ENCODE peak calls at places on chromosomes 12 and 14, in four cellular contexts. One of them, this sample, is unnamed.

GRCh38 chr12:90987520-90987919 is 17.3 kb downstream of the EPYC start:
- DNase-seq in fibroblast of the aortic adventitia: no peak
- DNase-seq in HFF-Myc: no peak
- DNase-seq in esophagus muscularis mucosa: no peak
- DNase-seq in this sample: no peak

GRCh38 chr14:73027546-73027945 is 640 bp upstream of the ZFYVE1 start:
- DNase-seq in fibroblast of the aortic adventitia: no peak
- DNase-seq in HFF-Myc: no peak
- DNase-seq in esophagus muscularis mucosa: no peak
- DNase-seq in this sample: no peak

GRCh38 chr14:32896979-32897723 is 41.5 kb upstream of the NPAS3 start:
- DNase-seq in fibroblast of the aortic adventitia: peak
- DNase-seq in HFF-Myc: no peak
- DNase-seq in esophagus muscularis mucosa: no peak
- DNase-seq in this sample: no peak

GRCh38 chr14:101731187-101732080 is 30.1 kb upstream of the PPP2R5C start:
- DNase-seq in fibroblast of the aortic adventitia: peak
- DNase-seq in HFF-Myc: peak
- DNase-seq in esophagus muscularis mucosa: peak
- DNase-seq in this sample: peak

GRCh38 chr12:95605087-95605486 is 53.8 kb upstream of the USP44 start:
- DNase-seq in fibroblast of the aortic adventitia: peak
- DNase-seq in HFF-Myc: no peak
- DNase-seq in esophagus muscularis mucosa: peak
- DNase-seq in this sample: no peak

GRCh38 chr14:92500491-92500941 is 13.1 kb upstream of the RIN3 start:
- DNase-seq in fibroblast of the aortic adventitia: no peak
- DNase-seq in HFF-Myc: no peak
- DNase-seq in esophagus muscularis mucosa: no peak
- DNase-seq in this sample: peak

GRCh38 chr12:124379938-124380754 is 85.3 kb downstream of the RFLNA start:
- DNase-seq in fibroblast of the aortic adventitia: peak
- DNase-seq in HFF-Myc: no peak
- DNase-seq in esophagus muscularis mucosa: no peak
- DNase-seq in this sample: no peak

GRCh38 chr14:25658988-25659387 is 609.0 kb upstream of the STXBP6 start:
- DNase-seq in fibroblast of the aortic adventitia: no peak
- DNase-seq in HFF-Myc: no peak
- DNase-seq in esophagus muscularis mucosa: no peak
- DNase-seq in this sample: no peak

GRCh38 chr12:93742086-93742934 is 65.1 kb downstream of the CRADD start:
- DNase-seq in fibroblast of the aortic adventitia: peak
- DNase-seq in HFF-Myc: peak
- DNase-seq in esophagus muscularis mucosa: no peak
- DNase-seq in this sample: peak

GRCh38 chr14:105294142-105294597 is 6.6 kb downstream of the BRF1 start:
- DNase-seq in fibroblast of the aortic adventitia: peak
- DNase-seq in HFF-Myc: no peak
- DNase-seq in esophagus muscularis mucosa: no peak
- DNase-seq in this sample: no peak

GRCh38 chr12:42985506-42985905 is 396.0 kb upstream of the PRICKLE1 start:
- DNase-seq in fibroblast of the aortic adventitia: no peak
- DNase-seq in HFF-Myc: no peak
- DNase-seq in esophagus muscularis mucosa: no peak
- DNase-seq in this sample: no peak

GRCh38 chr12:64103821-64104220 is 118.3 kb downstream of the KICS2 start:
- DNase-seq in fibroblast of the aortic adventitia: peak
- DNase-seq in HFF-Myc: no peak
- DNase-seq in esophagus muscularis mucosa: no peak
- DNase-seq in this sample: no peak

GRCh38 chr14:24366664-24367505 is 1.1 kb upstream of the NFATC4 start:
- DNase-seq in fibroblast of the aortic adventitia: peak
- DNase-seq in HFF-Myc: peak
- DNase-seq in esophagus muscularis mucosa: peak
- DNase-seq in this sample: peak

GRCh38 chr12:57611810-57612710 is 825 bp downstream of the ARHGEF25 start:
- DNase-seq in fibroblast of the aortic adventitia: no peak
- DNase-seq in HFF-Myc: no peak
- DNase-seq in esophagus muscularis mucosa: no peak
- DNase-seq in this sample: no peak

GRCh38 chr12:56488041-56488955 is at the start of gene GLS2:
- DNase-seq in fibroblast of the aortic adventitia: peak
- DNase-seq in HFF-Myc: peak
- DNase-seq in esophagus muscularis mucosa: peak
- DNase-seq in this sample: peak

GRCh38 chr14:51750542-51750941 is 98.8 kb downstream of the FRMD6 start:
- DNase-seq in fibroblast of the aortic adventitia: no peak
- DNase-seq in HFF-Myc: no peak
- DNase-seq in esophagus muscularis mucosa: no peak
- DNase-seq in this sample: no peak

GRCh38 chr12:12064596-12064995 is 6.1 kb upstream of the BCL2L14 start:
- DNase-seq in fibroblast of the aortic adventitia: no peak
- DNase-seq in HFF-Myc: no peak
- DNase-seq in esophagus muscularis mucosa: no peak
- DNase-seq in this sample: no peak

GRCh38 chr12:94427520-94428381 is 31.9 kb downstream of the CEP83 start:
- DNase-seq in fibroblast of the aortic adventitia: peak
- DNase-seq in HFF-Myc: peak
- DNase-seq in esophagus muscularis mucosa: no peak
- DNase-seq in this sample: no peak

GRCh38 chr12:124496584-124496983 is 70.8 kb downstream of the NCOR2 start:
- DNase-seq in fibroblast of the aortic adventitia: no peak
- DNase-seq in HFF-Myc: no peak
- DNase-seq in esophagus muscularis mucosa: no peak
- DNase-seq in this sample: no peak

GRCh38 chr12:95487024-95487423 is 13.1 kb downstream of the METAP2 start:
- DNase-seq in fibroblast of the aortic adventitia: no peak
- DNase-seq in HFF-Myc: no peak
- DNase-seq in esophagus muscularis mucosa: no peak
- DNase-seq in this sample: no peak

GRCh38 chr12:55847033-55847432 is 4.3 kb upstream of the MMP19 start:
- DNase-seq in fibroblast of the aortic adventitia: peak
- DNase-seq in HFF-Myc: peak
- DNase-seq in esophagus muscularis mucosa: no peak
- DNase-seq in this sample: peak

GRCh38 chr12:47032644-47033043 is 46.8 kb upstream of the PCED1B start:
- DNase-seq in fibroblast of the aortic adventitia: peak
- DNase-seq in HFF-Myc: no peak
- DNase-seq in esophagus muscularis mucosa: no peak
- DNase-seq in this sample: no peak

GRCh38 chr12:9588749-9589148 is 19.0 kb downstream of the KLRB1 start:
- DNase-seq in fibroblast of the aortic adventitia: no peak
- DNase-seq in HFF-Myc: peak
- DNase-seq in esophagus muscularis mucosa: no peak
- DNase-seq in this sample: no peak

GRCh38 chr12:20415641-20416040 is 47.3 kb downstream of the PDE3A start:
- DNase-seq in fibroblast of the aortic adventitia: peak
- DNase-seq in HFF-Myc: no peak
- DNase-seq in esophagus muscularis mucosa: no peak
- DNase-seq in this sample: no peak

GRCh38 chr14:104687601-104688504 is 1.6 kb upstream of the INF2 start:
- DNase-seq in fibroblast of the aortic adventitia: peak
- DNase-seq in HFF-Myc: no peak
- DNase-seq in esophagus muscularis mucosa: no peak
- DNase-seq in this sample: no peak

GRCh38 chr12:3000548-3001275 is 41.5 kb downstream of the TEAD4 start:
- DNase-seq in fibroblast of the aortic adventitia: no peak
- DNase-seq in HFF-Myc: no peak
- DNase-seq in esophagus muscularis mucosa: no peak
- DNase-seq in this sample: no peak

GRCh38 chr14:95875831-95876768 is 532 bp upstream of the TUNAR start:
- DNase-seq in fibroblast of the aortic adventitia: no peak
- DNase-seq in HFF-Myc: no peak
- DNase-seq in esophagus muscularis mucosa: no peak
- DNase-seq in this sample: no peak

GRCh38 chr12:57764662-57765002 is 2.2 kb downstream of the CYP27B1 start:
- DNase-seq in fibroblast of the aortic adventitia: no peak
- DNase-seq in HFF-Myc: no peak
- DNase-seq in esophagus muscularis mucosa: no peak
- DNase-seq in this sample: no peak

DNA sequence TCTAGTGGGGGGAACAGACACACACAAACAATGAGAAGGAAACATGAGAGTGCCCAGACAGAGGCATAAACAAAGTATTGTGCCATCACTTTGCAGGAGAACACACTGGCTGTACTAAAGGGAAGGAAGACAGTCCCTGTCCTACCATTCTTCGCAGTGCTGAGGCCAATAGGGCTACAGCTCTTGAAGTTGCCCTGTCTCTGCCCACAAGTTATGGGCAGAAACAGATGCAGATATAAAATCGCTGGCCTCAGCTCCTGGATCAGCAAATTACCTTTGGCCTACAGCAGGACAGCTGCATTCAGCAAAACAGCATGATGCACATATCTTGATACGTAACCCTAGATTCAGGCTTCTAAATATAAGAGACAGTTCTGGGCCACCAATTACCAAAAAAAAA is 23.0 kb upstream of the PRKAB1 start:
- DNase-seq in fibroblast of the aortic adventitia: no peak
- DNase-seq in HFF-Myc: no peak
- DNase-seq in esophagus muscularis mucosa: no peak
- DNase-seq in this sample: no peak
- TF ChIP-seq CTCF in fibroblast of the aortic adventitia: no peak
- TF ChIP-seq CTCF in HFF-Myc: no peak
- TF ChIP-seq CTCF in esophagus muscularis mucosa: no peak
- TF ChIP-seq CTCF in this sample: no peak

DNA sequence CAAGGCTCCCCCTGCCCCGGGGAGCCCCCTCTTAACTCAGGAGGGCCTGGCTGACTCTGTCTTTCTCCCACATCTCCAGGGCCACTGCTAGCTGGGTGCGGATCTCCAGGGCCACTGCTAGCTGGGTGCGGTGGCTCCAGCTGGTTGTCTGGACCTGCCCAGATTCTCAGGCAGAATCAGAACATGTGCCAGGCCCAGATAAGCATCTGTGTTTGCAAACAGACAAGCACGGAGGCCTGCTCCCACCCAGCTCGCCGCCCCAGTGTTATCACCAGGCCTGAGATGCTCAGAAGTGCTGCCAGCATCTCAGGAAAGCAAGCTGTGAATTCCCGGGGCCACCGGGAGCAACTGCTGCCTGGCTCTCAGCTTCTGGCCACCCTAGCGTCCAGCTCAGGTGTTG is 98.4 kb upstream of the FZD10 start:
- DNase-seq in fibroblast of the aortic adventitia: no peak
- DNase-seq in HFF-Myc: no peak
- DNase-seq in esophagus muscularis mucosa: no peak
- DNase-seq in this sample: no peak
- TF ChIP-seq CTCF in fibroblast of the aortic adventitia: no peak
- TF ChIP-seq CTCF in HFF-Myc: no peak
- TF ChIP-seq CTCF in esophagus muscularis mucosa: no peak
- TF ChIP-seq CTCF in this sample: no peak

GRCh38 chr12:92324849-92325500 is 179.3 kb upstream of the BTG1 start:
- DNase-seq in fibroblast of the aortic adventitia: no peak
- DNase-seq in HFF-Myc: no peak
- DNase-seq in esophagus muscularis mucosa: no peak
- DNase-seq in this sample: no peak
- TF ChIP-seq CTCF in fibroblast of the aortic adventitia: no peak
- TF ChIP-seq CTCF in HFF-Myc: no peak
- TF ChIP-seq CTCF in esophagus muscularis mucosa: no peak
- TF ChIP-seq CTCF in this sample: no peak

GRCh38 chr12:117660896-117661295 is 299.5 kb upstream of the NOS1 start:
- DNase-seq in fibroblast of the aortic adventitia: no peak
- DNase-seq in HFF-Myc: no peak
- DNase-seq in esophagus muscularis mucosa: no peak
- DNase-seq in this sample: no peak
- TF ChIP-seq CTCF in fibroblast of the aortic adventitia: no peak
- TF ChIP-seq CTCF in HFF-Myc: no peak
- TF ChIP-seq CTCF in esophagus muscularis mucosa: no peak
- TF ChIP-seq CTCF in this sample: no peak

DNA sequence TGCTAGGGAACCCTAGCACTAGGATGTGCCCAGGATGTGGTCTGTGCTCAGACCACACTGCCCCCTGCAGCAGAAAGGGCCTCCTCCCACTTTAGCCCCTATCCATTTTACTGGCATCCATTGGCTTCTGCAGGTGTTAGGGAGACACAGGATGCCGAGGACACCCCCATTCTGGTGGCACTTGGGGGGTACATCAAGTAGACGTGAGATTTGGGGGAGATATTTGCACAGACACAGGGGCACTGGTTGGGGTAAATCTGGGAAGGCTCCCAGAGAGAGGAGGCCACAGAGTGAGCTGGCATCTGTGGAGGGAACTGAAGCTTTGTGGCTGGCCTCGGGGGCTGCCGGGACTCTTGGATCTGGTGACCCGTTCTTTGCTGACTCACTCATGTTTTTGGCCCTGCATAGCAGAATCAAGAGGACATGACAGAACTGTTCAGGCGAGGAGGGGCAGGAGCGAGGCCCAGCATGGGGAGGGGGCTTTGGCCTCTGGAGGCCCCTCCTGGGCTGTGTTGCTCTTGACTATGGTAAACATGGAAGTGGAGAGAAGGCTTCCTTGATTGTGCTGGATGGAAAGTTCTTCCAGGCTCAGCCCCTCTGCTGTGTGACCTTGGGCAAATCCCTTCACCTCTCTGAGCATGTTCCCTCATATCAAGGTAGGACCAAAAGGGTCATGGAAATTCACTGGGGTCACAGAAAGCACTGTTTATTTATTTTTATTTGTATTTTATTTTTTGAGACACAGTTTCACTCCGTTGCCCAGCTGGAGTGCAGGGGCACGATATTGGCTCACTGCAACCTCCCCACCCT is 1.8 kb downstream of the PLBD2 start:
- DNase-seq in fibroblast of the aortic adventitia: peak
- DNase-seq in HFF-Myc: no peak
- DNase-seq in esophagus muscularis mucosa: no peak
- DNase-seq in this sample: no peak
- TF ChIP-seq CTCF in fibroblast of the aortic adventitia: peak
- TF ChIP-seq CTCF in HFF-Myc: peak
- TF ChIP-seq CTCF in esophagus muscularis mucosa: no peak
- TF ChIP-seq CTCF in this sample: no peak

GRCh38 chr12:67893003-67893402 is 96.2 kb upstream of the IFNG-AS1 start:
- DNase-seq in fibroblast of the aortic adventitia: no peak
- DNase-seq in HFF-Myc: no peak
- DNase-seq in esophagus muscularis mucosa: no peak
- DNase-seq in this sample: no peak
- TF ChIP-seq CTCF in fibroblast of the aortic adventitia: no peak
- TF ChIP-seq CTCF in HFF-Myc: no peak
- TF ChIP-seq CTCF in esophagus muscularis mucosa: no peak
- TF ChIP-seq CTCF in this sample: no peak

GRCh38 chr14:43754838-43755237 is 752.2 kb downstream of the FSCB start:
- DNase-seq in fibroblast of the aortic adventitia: no peak
- DNase-seq in HFF-Myc: no peak
- DNase-seq in esophagus muscularis mucosa: no peak
- DNase-seq in this sample: no peak
- TF ChIP-seq CTCF in fibroblast of the aortic adventitia: no peak
- TF ChIP-seq CTCF in HFF-Myc: no peak
- TF ChIP-seq CTCF in esophagus muscularis mucosa: no peak
- TF ChIP-seq CTCF in this sample: no peak

GRCh38 chr12:120849765-120850164 is 54.4 kb downstream of the SPPL3 start:
- DNase-seq in fibroblast of the aortic adventitia: peak
- DNase-seq in HFF-Myc: no peak
- DNase-seq in esophagus muscularis mucosa: no peak
- DNase-seq in this sample: no peak
- TF ChIP-seq CTCF in fibroblast of the aortic adventitia: no peak
- TF ChIP-seq CTCF in HFF-Myc: no peak
- TF ChIP-seq CTCF in esophagus muscularis mucosa: no peak
- TF ChIP-seq CTCF in this sample: no peak